ENCODE peak calls at places on chromosomes 13 and 19, in four cellular contexts. Q is left ventricle myocardium inferior; O is astrocyte of the cerebellum; P is CD8-positive, alpha-beta T cell. J is an unnamed sample.

GRCh38 chr13:79405501-79405830 is 589 bp downstream of the RBM26 start:
- DNase-seq in O (no peak), P (no peak), Q (no peak), J (no peak)

GRCh38 chr13:67619346-67619745 is 389.2 kb upstream of the PCDH9 start:
- DNase-seq in Q (no peak), O (peak; percentile 31), P (no peak), J (no peak)

GRCh38 chr13:20222553-20222952 is 9.6 kb downstream of the GJB6 start:
- DNase-seq in O (no peak), P (no peak), Q (no peak), J (no peak)

GRCh38 chr13:98143601-98144500 is 957 bp downstream of the FARP1 start:
- DNase-seq in O (no peak), P (no peak), Q (peak; percentile 20), J (no peak)

GRCh38 chr13:22893149-22893548 is 287.6 kb upstream of the SGCG start:
- DNase-seq in O (no peak), Q (no peak), P (no peak), J (no peak)

GRCh38 chr19:16594131-16594586 is 21.9 kb upstream of the SLC35E1 start:
- DNase-seq in P (peak; percentile 48), Q (no peak), O (no peak), J (no peak)

GRCh38 chr19:9700229-9700981 is 25.5 kb upstream of the ZNF562 start:
- DNase-seq in P (no peak), Q (no peak), O (no peak), J (no peak)

GRCh38 chr19:38561053-38561606 is 56.6 kb downstream of the MAP4K1 start:
- DNase-seq in P (no peak), O (no peak), Q (no peak), J (no peak)

GRCh38 chr19:3142292-3142670 is 6.4 kb downstream of the GNA15 start:
- DNase-seq in Q (no peak), P (no peak), O (no peak), J (no peak)

GRCh38 chr19:50460161-50460765 is 16.0 kb upstream of the EMC10 start:
- DNase-seq in O (no peak), Q (no peak), P (no peak), J (peak; percentile 92)
- TF ChIP-seq CTCF in O (peak; percentile 7), Q (no peak), P (no peak), J (peak; percentile 59)

DNA sequence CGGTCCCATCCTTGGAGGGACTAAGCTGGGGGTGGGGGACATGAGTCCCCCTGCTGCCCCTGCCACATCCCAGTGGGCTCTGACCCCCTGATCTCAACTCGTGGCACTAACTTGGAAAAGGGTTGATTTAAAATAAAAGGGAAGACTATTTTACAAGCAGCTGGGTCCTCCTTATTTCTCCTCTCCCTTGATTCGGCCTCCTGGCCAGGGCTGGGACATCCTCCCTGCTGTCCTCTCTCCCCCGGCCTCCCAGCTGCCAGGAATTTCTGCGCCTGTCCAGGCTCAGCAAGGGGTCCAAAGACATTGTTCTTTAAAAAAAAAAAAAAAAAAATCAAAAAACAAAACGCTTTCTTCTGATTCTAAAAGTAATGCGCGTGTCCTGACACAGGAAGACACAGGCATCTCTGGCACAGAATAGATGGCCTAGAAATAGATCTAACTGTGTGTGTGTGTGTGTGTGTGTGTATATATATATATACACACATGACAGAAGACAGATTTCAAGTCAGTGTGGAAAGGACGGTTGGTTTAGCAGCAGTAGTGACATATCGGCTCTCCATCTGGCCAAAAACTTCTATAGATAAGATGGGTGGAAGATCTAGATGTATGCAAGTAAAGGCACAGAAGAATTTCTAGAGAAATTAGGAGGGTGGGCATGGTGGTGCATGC is 12.3 kb upstream of the LENG8 start:
- DNase-seq in Q (no peak), P (no peak), O (no peak), J (no peak)
- H3K4me3 ChIP-seq in Q (no peak overlapping the region), P (no peak overlapping the region), O (no peak overlapping the region), J (no peak overlapping the region)

GRCh38 chr19:45446944-45447343 is 20.9 kb upstream of the FOSB start:
- DNase-seq in Q (no peak), P (no peak), O (no peak), J (no peak)

GRCh38 chr19:45444318-45445041 is 20.8 kb upstream of the ERCC1 start:
- DNase-seq in O (no peak), Q (peak; percentile 97), P (peak; percentile 82), J (no peak)

GRCh38 chr19:45445139-45445538 is 21.4 kb upstream of the ERCC1 start:
- DNase-seq in O (no peak), P (no peak), Q (no peak), J (no peak)

GRCh38 chr19:45448425-45448756 is 19.4 kb upstream of the FOSB start:
- DNase-seq in O (no peak), Q (no peak), P (no peak), J (no peak)

GRCh38 chr19:45446295-45446694 is 21.5 kb upstream of the FOSB start:
- DNase-seq in O (no peak), Q (no peak), P (peak; percentile 22), J (no peak)
- TF ChIP-seq CTCF in O (peak; percentile 41), Q (peak; percentile 19), P (peak; percentile 20), J (peak; percentile 60)

GRCh38 chr19:8595651-8596050 is 14.9 kb downstream of the ADAMTS10 start:
- DNase-seq in P (no peak), Q (no peak), O (no peak), J (no peak)
- H3K4me3 ChIP-seq in P (no peak overlapping the region), Q (no peak overlapping the region), O (no peak overlapping the region), J (no peak overlapping the region)

GRCh38 chr19:48121909-48122371 is 11.3 kb upstream of the PLA2G4C start:
- DNase-seq in O (no peak), P (no peak), Q (no peak), J (no peak)

GRCh38 chr19:48120505-48120904 is 9.9 kb upstream of the PLA2G4C start:
- DNase-seq in O (no peak), Q (no peak), P (no peak), J (no peak)

GRCh38 chr19:48121066-48121465 is 10.4 kb upstream of the PLA2G4C start:
- DNase-seq in O (no peak), Q (no peak), P (no peak), J (no peak)

GRCh38 chr19:48113190-48113917 is 2.7 kb upstream of the PLA2G4C start:
- DNase-seq in O (no peak), Q (no peak), P (no peak), J (no peak)

DNA sequence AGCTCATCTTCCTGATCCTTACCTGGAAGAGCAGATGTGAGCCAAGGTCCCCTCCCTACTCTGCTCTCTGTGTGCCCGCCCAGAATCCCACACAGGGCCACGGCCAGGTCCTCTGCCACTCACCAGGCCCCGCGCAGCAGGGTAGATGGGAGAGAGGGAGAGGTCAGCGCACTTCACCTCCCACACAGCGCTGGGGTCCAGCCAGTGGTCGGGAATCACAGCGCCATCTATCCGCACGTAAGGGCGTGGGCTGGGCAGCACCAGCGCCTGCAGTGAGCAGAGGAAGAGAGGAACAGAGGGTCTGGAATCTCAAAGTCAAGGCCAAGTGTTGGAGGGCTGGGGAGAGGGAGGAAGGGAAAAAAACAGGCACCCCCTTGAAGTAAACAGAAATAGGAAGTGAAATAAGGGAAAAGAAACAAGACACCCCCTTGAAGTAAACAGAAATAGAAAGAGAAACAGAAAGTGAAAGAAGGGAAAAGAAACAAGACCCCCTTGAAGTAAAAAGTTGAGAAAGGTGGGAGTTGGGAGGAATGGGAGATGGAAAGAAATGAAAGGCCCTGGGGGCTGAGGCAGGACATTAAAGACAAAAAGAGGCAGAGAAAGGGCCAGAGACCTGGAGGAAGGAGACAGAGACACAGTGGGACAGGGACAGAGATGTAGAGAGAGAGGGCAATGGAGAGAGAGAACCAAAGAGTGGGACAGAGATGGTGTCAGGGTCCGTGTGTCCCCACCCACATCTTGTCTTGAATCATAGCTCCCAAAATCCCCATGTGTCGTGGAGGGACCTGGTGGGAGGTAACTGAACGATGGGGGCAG is 7.1 kb upstream of the PLA2G4C start:
- DNase-seq in Q (no peak), P (no peak), O (no peak), J (no peak)
- TF ChIP-seq CTCF in Q (no peak), P (no peak), O (no peak), J (no peak)

GRCh38 chr19:36152886-36153525 is 759 bp upstream of the COX7A1 start:
- DNase-seq in P (no peak), Q (no peak), O (no peak), J (no peak)
- H3K4me3 ChIP-seq in P (no peak overlapping the region), Q (peak overlapping the region; percentile 85), O (no peak overlapping the region), J (no peak overlapping the region)

J was measured in epithelial cell of proximal tubule.